ENCODE peak calls at places on chromosomes 6 and 20, in six cellular contexts. One of them, this sample, is unnamed. For H3K36me3, the result is how much of the 10 kb centered on the place peaks cover.

GRCh38 chr6:21933351-21933750 is 339.8 kb downstream of the SOX4 start:
- DNase-seq in transverse colon: no peak
- DNase-seq in PC-3: no peak
- DNase-seq in kidney: no peak
- DNase-seq in sigmoid colon: no peak
- DNase-seq in cardiac muscle cell: no peak
- DNase-seq in this sample: no peak

GRCh38 chr6:90859612-90860011 is 272.7 kb upstream of the MAP3K7 start:
- DNase-seq in kidney: no peak
- DNase-seq in PC-3: peak
- DNase-seq in cardiac muscle cell: peak
- DNase-seq in sigmoid colon: no peak
- DNase-seq in transverse colon: no peak
- DNase-seq in this sample: no peak

GRCh38 chr20:9319687-9320384 is 194.6 kb upstream of the LAMP5 start:
- DNase-seq in sigmoid colon: no peak
- DNase-seq in PC-3: no peak
- DNase-seq in transverse colon: no peak
- DNase-seq in cardiac muscle cell: no peak
- DNase-seq in kidney: no peak
- DNase-seq in this sample: no peak

GRCh38 chr6:145032562-145032961 is 702.8 kb downstream of the EPM2A start:
- DNase-seq in transverse colon: no peak
- DNase-seq in PC-3: no peak
- DNase-seq in sigmoid colon: no peak
- DNase-seq in cardiac muscle cell: no peak
- DNase-seq in kidney: no peak
- DNase-seq in this sample: no peak

GRCh38 chr6:35061102-35061615 is 80.0 kb downstream of the TCP11 start:
- DNase-seq in cardiac muscle cell: no peak
- DNase-seq in sigmoid colon: no peak
- DNase-seq in PC-3: no peak
- DNase-seq in transverse colon: no peak
- DNase-seq in kidney: no peak
- DNase-seq in this sample: no peak

GRCh38 chr20:24785141-24785924 is 163.7 kb upstream of the CST7 start:
- DNase-seq in sigmoid colon: no peak
- DNase-seq in cardiac muscle cell: no peak
- DNase-seq in transverse colon: no peak
- DNase-seq in kidney: peak
- DNase-seq in PC-3: peak
- DNase-seq in this sample: no peak

GRCh38 chr6:27767851-27768250 is 144.3 kb downstream of the OR2B2 start:
- DNase-seq in cardiac muscle cell: no peak
- DNase-seq in PC-3: no peak
- DNase-seq in kidney: no peak
- DNase-seq in transverse colon: no peak
- DNase-seq in sigmoid colon: no peak
- DNase-seq in this sample: no peak

GRCh38 chr6:1678966-1679690 is 69.4 kb downstream of the FOXC1 start:
- DNase-seq in transverse colon: no peak
- DNase-seq in kidney: no peak
- DNase-seq in cardiac muscle cell: no peak
- DNase-seq in PC-3: no peak
- DNase-seq in sigmoid colon: no peak
- DNase-seq in this sample: no peak

GRCh38 chr20:25196701-25197120 is 1.2 kb downstream of the ENTPD6 start:
- DNase-seq in cardiac muscle cell: peak
- DNase-seq in kidney: no peak
- DNase-seq in PC-3: no peak
- DNase-seq in sigmoid colon: no peak
- DNase-seq in transverse colon: no peak
- DNase-seq in this sample: no peak

GRCh38 chr6:116051244-116051643 is 9.4 kb downstream of the FRK start:
- DNase-seq in transverse colon: no peak
- DNase-seq in sigmoid colon: no peak
- DNase-seq in PC-3: no peak
- DNase-seq in kidney: no peak
- DNase-seq in cardiac muscle cell: no peak
- DNase-seq in this sample: no peak

GRCh38 chr20:24872291-24873014 is 76.6 kb upstream of the CST7 start:
- DNase-seq in sigmoid colon: peak
- DNase-seq in PC-3: no peak
- DNase-seq in transverse colon: no peak
- DNase-seq in kidney: no peak
- DNase-seq in cardiac muscle cell: no peak
- DNase-seq in this sample: no peak

GRCh38 chr6:50819906-50820589 is 1.4 kb downstream of the TFAP2B start:
- DNase-seq in transverse colon: no peak
- DNase-seq in PC-3: no peak
- DNase-seq in kidney: peak
- DNase-seq in sigmoid colon: no peak
- DNase-seq in cardiac muscle cell: no peak
- DNase-seq in this sample: no peak

GRCh38 chr20:1702288-1702687 is 44.7 kb upstream of the SIRPG start:
- DNase-seq in PC-3: no peak
- DNase-seq in kidney: no peak
- DNase-seq in sigmoid colon: no peak
- DNase-seq in cardiac muscle cell: no peak
- DNase-seq in transverse colon: no peak
- DNase-seq in this sample: no peak

GRCh38 chr20:35312348-35312747 is 20.1 kb upstream of the FAM83C start:
- DNase-seq in transverse colon: no peak
- DNase-seq in cardiac muscle cell: no peak
- DNase-seq in PC-3: peak
- DNase-seq in kidney: no peak
- DNase-seq in sigmoid colon: no peak
- DNase-seq in this sample: no peak

GRCh38 chr20:53127027-53127426 is 154.9 kb downstream of the TSHZ2 start:
- DNase-seq in cardiac muscle cell: no peak
- DNase-seq in PC-3: no peak
- DNase-seq in sigmoid colon: no peak
- DNase-seq in transverse colon: no peak
- DNase-seq in kidney: no peak
- DNase-seq in this sample: no peak

GRCh38 chr6:163965426-163966348 is 551.2 kb downstream of the QKI start:
- DNase-seq in transverse colon: no peak
- DNase-seq in kidney: no peak
- DNase-seq in PC-3: no peak
- DNase-seq in cardiac muscle cell: peak
- DNase-seq in sigmoid colon: no peak
- DNase-seq in this sample: no peak

GRCh38 chr6:34557228-34557627 is 1.1 kb upstream of the SPDEF start:
- DNase-seq in cardiac muscle cell: no peak
- DNase-seq in transverse colon: no peak
- DNase-seq in kidney: no peak
- DNase-seq in sigmoid colon: no peak
- DNase-seq in PC-3: no peak
- DNase-seq in this sample: no peak

GRCh38 chr20:4866429-4866828 is 134.9 kb downstream of the SLC23A2 start:
- DNase-seq in sigmoid colon: no peak
- DNase-seq in cardiac muscle cell: no peak
- DNase-seq in transverse colon: no peak
- DNase-seq in PC-3: no peak
- DNase-seq in kidney: no peak
- DNase-seq in this sample: no peak

GRCh38 chr6:42704251-42704936 is 18.0 kb downstream of the PRPH2 start:
- DNase-seq in kidney: peak
- DNase-seq in transverse colon: peak
- DNase-seq in cardiac muscle cell: peak
- DNase-seq in PC-3: no peak
- DNase-seq in sigmoid colon: peak
- DNase-seq in this sample: peak

GRCh38 chr6:42702200-42702599 is 20.2 kb downstream of the PRPH2 start:
- DNase-seq in transverse colon: no peak
- DNase-seq in PC-3: peak
- DNase-seq in sigmoid colon: no peak
- DNase-seq in cardiac muscle cell: no peak
- DNase-seq in kidney: peak
- DNase-seq in this sample: no peak

GRCh38 chr6:42707595-42707994 is 14.8 kb downstream of the PRPH2 start:
- DNase-seq in PC-3: no peak
- DNase-seq in kidney: no peak
- DNase-seq in cardiac muscle cell: no peak
- DNase-seq in sigmoid colon: no peak
- DNase-seq in transverse colon: no peak
- DNase-seq in this sample: no peak

GRCh38 chr6:42708096-42708495 is 14.3 kb downstream of the PRPH2 start:
- DNase-seq in kidney: peak
- DNase-seq in sigmoid colon: no peak
- DNase-seq in cardiac muscle cell: no peak
- DNase-seq in PC-3: no peak
- DNase-seq in transverse colon: no peak
- DNase-seq in this sample: no peak

DNA sequence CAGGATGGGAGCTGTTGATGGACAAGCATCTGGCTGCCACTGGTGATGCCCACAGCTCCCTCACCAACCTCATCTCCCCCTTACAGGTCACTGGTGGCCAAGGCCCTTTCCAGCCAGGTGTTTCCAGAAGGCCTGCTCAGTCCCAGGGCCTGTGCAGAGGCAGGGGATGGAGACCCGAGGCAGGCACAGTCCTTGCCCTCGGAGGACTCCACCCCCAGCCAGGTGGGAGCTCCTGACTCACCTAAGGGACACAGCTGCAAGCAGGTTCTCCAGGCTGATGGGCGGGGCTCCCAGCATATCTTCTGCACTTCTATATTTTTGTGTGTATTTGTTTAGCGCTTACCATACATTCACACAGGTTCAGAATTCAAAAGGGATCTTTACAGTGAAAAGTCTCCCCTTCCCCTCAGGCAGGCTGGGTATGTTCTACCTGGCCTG is 17.4 kb downstream of the PRPH2 start:
- DNase-seq in PC-3: peak
- DNase-seq in transverse colon: no peak
- DNase-seq in kidney: peak
- DNase-seq in sigmoid colon: no peak
- DNase-seq in cardiac muscle cell: no peak
- DNase-seq in this sample: no peak
- H3K4me3 ChIP-seq in PC-3: no peak
- H3K4me3 ChIP-seq in transverse colon: no peak
- H3K4me3 ChIP-seq in kidney: no peak
- H3K4me3 ChIP-seq in sigmoid colon: peak
- H3K4me3 ChIP-seq in cardiac muscle cell: no peak
- H3K4me3 ChIP-seq in this sample: no peak

GRCh38 chr20:63979221-63979548 is 257 bp downstream of the SAMD10 start:
- DNase-seq in transverse colon: no peak
- DNase-seq in cardiac muscle cell: no peak
- DNase-seq in kidney: peak
- DNase-seq in PC-3: no peak
- DNase-seq in sigmoid colon: no peak
- DNase-seq in this sample: no peak

GRCh38 chr20:63977392-63978276 is 1.8 kb downstream of the SAMD10 start:
- DNase-seq in cardiac muscle cell: no peak
- DNase-seq in kidney: peak
- DNase-seq in transverse colon: no peak
- DNase-seq in sigmoid colon: peak
- DNase-seq in PC-3: peak
- DNase-seq in this sample: no peak

GRCh38 chr20:63978319-63979220 is 872 bp downstream of the SAMD10 start:
- DNase-seq in transverse colon: peak
- DNase-seq in kidney: peak
- DNase-seq in sigmoid colon: peak
- DNase-seq in cardiac muscle cell: peak
- DNase-seq in PC-3: peak
- DNase-seq in this sample: no peak

GRCh38 chr20:63974402-63975200 is 4.8 kb downstream of the SAMD10 start:
- DNase-seq in transverse colon: no peak
- DNase-seq in kidney: peak
- DNase-seq in cardiac muscle cell: no peak
- DNase-seq in sigmoid colon: peak
- DNase-seq in PC-3: peak
- DNase-seq in this sample: no peak

GRCh38 chr20:63976980-63977391 is 2.5 kb downstream of the SAMD10 start:
- DNase-seq in transverse colon: no peak
- DNase-seq in sigmoid colon: peak
- DNase-seq in cardiac muscle cell: no peak
- DNase-seq in PC-3: no peak
- DNase-seq in kidney: peak
- DNase-seq in this sample: no peak
- H3K27ac ChIP-seq in transverse colon: no peak
- H3K27ac ChIP-seq in sigmoid colon: no peak
- H3K27ac ChIP-seq in cardiac muscle cell: no peak
- H3K27ac ChIP-seq in PC-3: no peak
- H3K27ac ChIP-seq in kidney: no peak
- H3K27ac ChIP-seq in this sample: no peak

DNA sequence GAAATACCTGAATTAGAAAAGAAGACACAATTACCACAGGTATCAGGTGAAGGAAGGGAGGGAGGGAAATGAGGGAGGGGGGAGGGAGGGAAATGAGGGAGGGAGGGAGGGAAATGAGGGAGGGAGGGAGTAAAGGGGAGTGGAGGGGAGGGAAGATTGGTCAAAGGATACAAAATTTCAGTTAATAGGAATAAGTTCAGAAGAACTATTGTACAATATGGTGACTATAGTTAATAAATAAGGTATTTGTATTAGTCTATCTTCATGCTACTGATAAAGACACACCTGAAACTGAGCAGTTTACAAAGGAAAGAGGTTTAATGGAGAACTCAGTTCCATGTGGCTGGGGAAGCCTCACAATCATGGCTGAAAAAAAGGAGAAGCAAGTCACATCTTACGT is 185.7 kb downstream of the EYA2 start:
- DNase-seq in transverse colon: no peak
- DNase-seq in PC-3: no peak
- DNase-seq in cardiac muscle cell: no peak
- DNase-seq in kidney: no peak
- DNase-seq in sigmoid colon: no peak
- DNase-seq in this sample: no peak
- H3K36me3 ChIP-seq in transverse colon: under half
- H3K36me3 ChIP-seq in PC-3: under half
- H3K36me3 ChIP-seq in cardiac muscle cell: under half
- H3K36me3 ChIP-seq in kidney: under half
- H3K36me3 ChIP-seq in sigmoid colon: under half
- H3K36me3 ChIP-seq in this sample: under half

DNA sequence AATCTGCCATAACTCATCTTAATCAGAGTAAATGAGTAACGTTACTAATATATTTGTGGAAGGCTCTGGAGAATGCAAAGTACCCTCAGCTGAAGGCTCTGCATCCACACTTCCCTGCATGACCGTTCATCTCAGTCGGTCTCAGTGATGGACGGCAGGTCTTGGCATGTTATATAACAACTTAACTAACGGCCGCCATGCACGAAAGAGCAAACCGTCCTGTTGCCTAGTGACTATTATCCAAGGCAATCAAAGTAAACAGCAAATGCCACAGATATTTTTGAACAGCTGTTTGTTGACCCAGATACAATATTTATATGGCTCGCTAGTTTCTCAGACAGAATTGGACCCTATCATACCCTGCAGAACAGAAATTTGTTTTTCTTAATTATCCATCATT is 194.9 kb upstream of the SMLR1 start:
- DNase-seq in transverse colon: no peak
- DNase-seq in sigmoid colon: no peak
- DNase-seq in cardiac muscle cell: no peak
- DNase-seq in kidney: no peak
- DNase-seq in PC-3: no peak
- DNase-seq in this sample: no peak
- H3K4me3 ChIP-seq in transverse colon: no peak
- H3K4me3 ChIP-seq in sigmoid colon: no peak
- H3K4me3 ChIP-seq in cardiac muscle cell: no peak
- H3K4me3 ChIP-seq in kidney: no peak
- H3K4me3 ChIP-seq in PC-3: no peak
- H3K4me3 ChIP-seq in this sample: no peak

GRCh38 chr6:132505158-132505557 is 7.8 kb downstream of the STX7 start:
- DNase-seq in kidney: no peak
- DNase-seq in sigmoid colon: no peak
- DNase-seq in PC-3: no peak
- DNase-seq in transverse colon: no peak
- DNase-seq in cardiac muscle cell: no peak
- DNase-seq in this sample: no peak
- H3K27ac ChIP-seq in kidney: no peak
- H3K27ac ChIP-seq in sigmoid colon: no peak
- H3K27ac ChIP-seq in PC-3: no peak
- H3K27ac ChIP-seq in transverse colon: no peak
- H3K27ac ChIP-seq in cardiac muscle cell: no peak
- H3K27ac ChIP-seq in this sample: no peak

This sample was measured in iPS DF 6.9.